ENCODE peak calls at places on chromosomes 12 and 14, in eight cellular contexts. One of them, this sample, is unnamed.

GRCh38 chr12:19739195-19739776 is 300.0 kb downstream of the AEBP2 start:
- DNase-seq in A549: peak
- DNase-seq in GM12878: peak
- DNase-seq in K562: peak
- DNase-seq in HepG2: peak
- DNase-seq in endothelial cell of umbilical vein: peak
- DNase-seq in H1: no peak
- DNase-seq in HCT116: peak
- DNase-seq in this sample: peak

GRCh38 chr14:100670017-100670974 is 56.4 kb upstream of the DLK1 start:
- DNase-seq in A549: no peak
- DNase-seq in GM12878: no peak
- DNase-seq in K562: no peak
- DNase-seq in HepG2: no peak
- DNase-seq in endothelial cell of umbilical vein: no peak
- DNase-seq in H1: no peak
- DNase-seq in HCT116: no peak
- DNase-seq in this sample: no peak

GRCh38 chr14:100586520-100587247 is 533 bp downstream of the BEGAIN start:
- DNase-seq in A549: peak
- DNase-seq in GM12878: no peak
- DNase-seq in K562: no peak
- DNase-seq in HepG2: no peak
- DNase-seq in endothelial cell of umbilical vein: no peak
- DNase-seq in H1: no peak
- DNase-seq in HCT116: peak
- DNase-seq in this sample: no peak

GRCh38 chr14:99026471-99026870 is 245.5 kb downstream of the BCL11B start:
- DNase-seq in A549: no peak
- DNase-seq in GM12878: no peak
- DNase-seq in K562: no peak
- DNase-seq in HepG2: no peak
- DNase-seq in endothelial cell of umbilical vein: no peak
- DNase-seq in H1: no peak
- DNase-seq in HCT116: peak
- DNase-seq in this sample: peak

GRCh38 chr12:131736807-131737484 is 26.1 kb downstream of the SFSWAP start:
- DNase-seq in A549: peak
- DNase-seq in GM12878: no peak
- DNase-seq in K562: no peak
- DNase-seq in HepG2: no peak
- DNase-seq in endothelial cell of umbilical vein: peak
- DNase-seq in H1: peak
- DNase-seq in HCT116: peak
- DNase-seq in this sample: no peak

GRCh38 chr14:59464651-59465569 is at the start of gene GPR135:
- DNase-seq in A549: no peak
- DNase-seq in GM12878: no peak
- DNase-seq in K562: peak
- DNase-seq in HepG2: peak
- DNase-seq in endothelial cell of umbilical vein: peak
- DNase-seq in H1: no peak
- DNase-seq in HCT116: no peak
- DNase-seq in this sample: no peak

GRCh38 chr12:6627598-6627997 is 8.2 kb downstream of the LPAR5 start:
- DNase-seq in A549: no peak
- DNase-seq in GM12878: no peak
- DNase-seq in K562: peak
- DNase-seq in HepG2: no peak
- DNase-seq in endothelial cell of umbilical vein: no peak
- DNase-seq in H1: no peak
- DNase-seq in HCT116: no peak
- DNase-seq in this sample: no peak

GRCh38 chr12:132710062-132710421 is 600 bp upstream of the PGAM5 start:
- DNase-seq in A549: no peak
- DNase-seq in GM12878: no peak
- DNase-seq in K562: no peak
- DNase-seq in HepG2: no peak
- DNase-seq in endothelial cell of umbilical vein: no peak
- DNase-seq in H1: no peak
- DNase-seq in HCT116: no peak
- DNase-seq in this sample: peak

GRCh38 chr14:104370256-104370870 is 209.2 kb upstream of the C14orf180 start:
- DNase-seq in A549: peak
- DNase-seq in GM12878: no peak
- DNase-seq in K562: no peak
- DNase-seq in HepG2: peak
- DNase-seq in endothelial cell of umbilical vein: peak
- DNase-seq in H1: peak
- DNase-seq in HCT116: peak
- DNase-seq in this sample: peak

GRCh38 chr12:41067941-41068645 is 120.0 kb upstream of the PDZRN4 start:
- DNase-seq in A549: no peak
- DNase-seq in GM12878: no peak
- DNase-seq in K562: no peak
- DNase-seq in HepG2: no peak
- DNase-seq in endothelial cell of umbilical vein: no peak
- DNase-seq in H1: no peak
- DNase-seq in HCT116: no peak
- DNase-seq in this sample: no peak

GRCh38 chr14:66082009-66082408 is 404.2 kb upstream of the CCDC196 start:
- DNase-seq in A549: no peak
- DNase-seq in GM12878: no peak
- DNase-seq in K562: no peak
- DNase-seq in HepG2: no peak
- DNase-seq in endothelial cell of umbilical vein: peak
- DNase-seq in H1: no peak
- DNase-seq in HCT116: no peak
- DNase-seq in this sample: no peak

GRCh38 chr14:53167602-53168328 is 14.6 kb upstream of the DDHD1 start:
- DNase-seq in A549: no peak
- DNase-seq in GM12878: no peak
- DNase-seq in K562: no peak
- DNase-seq in HepG2: no peak
- DNase-seq in endothelial cell of umbilical vein: no peak
- DNase-seq in H1: no peak
- DNase-seq in HCT116: no peak
- DNase-seq in this sample: no peak

GRCh38 chr14:68787235-68787727 is 5.6 kb downstream of the ZFP36L1 start:
- DNase-seq in A549: no peak
- DNase-seq in GM12878: no peak
- DNase-seq in K562: no peak
- DNase-seq in HepG2: no peak
- DNase-seq in endothelial cell of umbilical vein: peak
- DNase-seq in H1: no peak
- DNase-seq in HCT116: no peak
- DNase-seq in this sample: no peak

GRCh38 chr14:75711134-75711795 is 50.2 kb downstream of the TTLL5 start:
- DNase-seq in A549: peak
- DNase-seq in GM12878: no peak
- DNase-seq in K562: peak
- DNase-seq in HepG2: peak
- DNase-seq in endothelial cell of umbilical vein: peak
- DNase-seq in H1: no peak
- DNase-seq in HCT116: peak
- DNase-seq in this sample: peak

GRCh38 chr12:44526655-44527199 is 349.4 kb downstream of the NELL2 start:
- DNase-seq in A549: no peak
- DNase-seq in GM12878: no peak
- DNase-seq in K562: no peak
- DNase-seq in HepG2: no peak
- DNase-seq in endothelial cell of umbilical vein: no peak
- DNase-seq in H1: no peak
- DNase-seq in HCT116: no peak
- DNase-seq in this sample: no peak

GRCh38 chr14:99875421-99875820 is 82.2 kb downstream of the EML1 start:
- DNase-seq in A549: no peak
- DNase-seq in GM12878: no peak
- DNase-seq in K562: no peak
- DNase-seq in HepG2: no peak
- DNase-seq in endothelial cell of umbilical vein: no peak
- DNase-seq in H1: no peak
- DNase-seq in HCT116: no peak
- DNase-seq in this sample: no peak

GRCh38 chr12:91482231-91482630 is 299.6 kb upstream of the DCN start:
- DNase-seq in A549: no peak
- DNase-seq in GM12878: no peak
- DNase-seq in K562: no peak
- DNase-seq in HepG2: no peak
- DNase-seq in endothelial cell of umbilical vein: no peak
- DNase-seq in H1: no peak
- DNase-seq in HCT116: no peak
- DNase-seq in this sample: no peak

GRCh38 chr14:56244138-56244789 is 126.1 kb downstream of the PELI2 start:
- DNase-seq in A549: no peak
- DNase-seq in GM12878: no peak
- DNase-seq in K562: no peak
- DNase-seq in HepG2: no peak
- DNase-seq in endothelial cell of umbilical vein: no peak
- DNase-seq in H1: no peak
- DNase-seq in HCT116: no peak
- DNase-seq in this sample: peak

GRCh38 chr12:95637471-95638155 is 86.3 kb upstream of the USP44 start:
- DNase-seq in A549: no peak
- DNase-seq in GM12878: no peak
- DNase-seq in K562: no peak
- DNase-seq in HepG2: no peak
- DNase-seq in endothelial cell of umbilical vein: peak
- DNase-seq in H1: no peak
- DNase-seq in HCT116: no peak
- DNase-seq in this sample: no peak

GRCh38 chr14:99524804-99525698 is 43.8 kb downstream of the CCNK start:
- DNase-seq in A549: peak
- DNase-seq in GM12878: no peak
- DNase-seq in K562: no peak
- DNase-seq in HepG2: no peak
- DNase-seq in endothelial cell of umbilical vein: peak
- DNase-seq in H1: no peak
- DNase-seq in HCT116: no peak
- DNase-seq in this sample: no peak

GRCh38 chr14:100440758-100441203 is 117.6 kb downstream of the SLC25A47 start:
- DNase-seq in A549: no peak
- DNase-seq in GM12878: no peak
- DNase-seq in K562: peak
- DNase-seq in HepG2: no peak
- DNase-seq in endothelial cell of umbilical vein: peak
- DNase-seq in H1: no peak
- DNase-seq in HCT116: no peak
- DNase-seq in this sample: no peak

DNA sequence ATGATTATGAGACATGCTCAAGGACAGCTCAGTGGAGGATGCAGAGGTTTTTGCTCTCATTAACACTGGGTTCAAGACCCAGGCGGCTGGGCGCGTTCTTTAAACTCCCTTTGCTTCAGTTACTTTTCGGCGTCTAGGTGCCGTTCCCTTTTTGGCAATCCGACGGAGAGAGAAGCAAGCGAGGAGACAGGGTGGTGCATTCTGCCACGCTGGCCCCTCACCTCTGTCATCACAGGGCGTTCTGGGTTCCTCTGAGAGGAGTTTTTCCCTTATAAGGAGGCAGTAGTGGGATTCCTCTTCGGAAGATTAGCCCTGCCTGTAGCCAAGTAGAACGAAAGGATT is 9.0 kb upstream of the NEMF start:
- DNase-seq in A549: peak
- DNase-seq in GM12878: no peak
- DNase-seq in K562: peak
- DNase-seq in HepG2: no peak
- DNase-seq in endothelial cell of umbilical vein: no peak
- DNase-seq in H1: no peak
- DNase-seq in HCT116: no peak
- DNase-seq in this sample: peak
- TF ChIP-seq POLR2A in A549: peak
- TF ChIP-seq POLR2A in GM12878: peak
- TF ChIP-seq POLR2A in K562: no peak
- TF ChIP-seq POLR2A in HepG2: peak
- TF ChIP-seq POLR2A in endothelial cell of umbilical vein: no peak
- TF ChIP-seq POLR2A in H1: peak
- TF ChIP-seq POLR2A in HCT116: no peak
- TF ChIP-seq POLR2A in this sample: peak

GRCh38 chr12:2259368-2259767 is 206.6 kb downstream of the CACNA1C start:
- DNase-seq in A549: no peak
- DNase-seq in GM12878: no peak
- DNase-seq in K562: no peak
- DNase-seq in HepG2: no peak
- DNase-seq in endothelial cell of umbilical vein: no peak
- DNase-seq in H1: no peak
- DNase-seq in HCT116: no peak
- DNase-seq in this sample: peak
- H3K4me3 ChIP-seq in A549: no peak
- H3K4me3 ChIP-seq in GM12878: no peak
- H3K4me3 ChIP-seq in K562: no peak
- H3K4me3 ChIP-seq in HepG2: no peak
- H3K4me3 ChIP-seq in endothelial cell of umbilical vein: no peak
- H3K4me3 ChIP-seq in H1: no peak
- H3K4me3 ChIP-seq in HCT116: no peak
- H3K4me3 ChIP-seq in this sample: no peak

DNA sequence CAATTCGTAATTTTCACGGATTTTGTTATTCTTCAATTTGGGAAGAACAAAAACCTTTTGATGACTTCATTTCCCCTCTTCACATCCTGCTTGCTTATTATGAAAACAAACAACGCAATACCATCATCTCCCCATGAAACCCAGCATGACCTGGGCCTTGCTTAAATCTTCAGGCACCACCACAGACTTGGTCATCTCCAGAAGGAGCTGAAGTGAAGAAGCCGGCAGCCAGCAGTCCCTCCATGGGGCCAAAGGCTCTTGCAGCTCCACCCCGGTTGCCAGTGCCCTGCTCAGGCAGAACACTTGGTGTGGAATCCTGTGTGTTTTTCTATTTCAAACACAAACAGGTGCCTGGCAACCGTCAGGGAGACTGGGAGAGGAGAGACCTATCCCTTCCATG is 982.9 kb upstream of the TMEM132C start:
- DNase-seq in A549: no peak
- DNase-seq in GM12878: no peak
- DNase-seq in K562: no peak
- DNase-seq in HepG2: no peak
- DNase-seq in endothelial cell of umbilical vein: no peak
- DNase-seq in H1: no peak
- DNase-seq in HCT116: no peak
- DNase-seq in this sample: no peak
- TF ChIP-seq MAX in A549: no peak
- TF ChIP-seq MAX in GM12878: no peak
- TF ChIP-seq MAX in K562: no peak
- TF ChIP-seq MAX in HepG2: no peak
- TF ChIP-seq MAX in endothelial cell of umbilical vein: no peak
- TF ChIP-seq MAX in H1: no peak
- TF ChIP-seq MAX in HCT116: no peak
- TF ChIP-seq MAX in this sample: no peak

DNA sequence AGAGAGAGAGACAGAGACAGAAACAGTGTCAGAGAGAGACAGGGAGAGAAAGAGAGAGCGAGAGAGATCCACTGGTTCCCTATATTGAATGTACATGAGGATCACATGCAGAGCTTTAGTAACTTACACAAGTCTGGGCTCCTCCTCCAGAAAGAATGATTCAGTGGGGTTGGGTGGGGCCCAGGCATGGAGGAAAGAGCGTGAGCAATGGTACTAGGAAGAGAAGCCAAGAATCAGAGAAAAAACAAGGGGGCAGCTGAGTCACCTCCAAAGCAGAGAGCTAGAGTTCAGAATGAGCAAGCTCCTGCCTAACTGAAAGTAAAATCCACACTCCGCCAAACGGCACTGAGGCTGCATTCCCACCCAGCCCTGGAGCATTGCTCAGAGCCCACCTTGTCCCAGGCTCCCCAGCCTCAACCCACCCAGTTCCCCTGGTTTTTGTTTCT is 670.1 kb upstream of the TBX3 start:
- DNase-seq in A549: peak
- DNase-seq in GM12878: no peak
- DNase-seq in K562: no peak
- DNase-seq in HepG2: peak
- DNase-seq in endothelial cell of umbilical vein: peak
- DNase-seq in H1: no peak
- DNase-seq in HCT116: peak
- DNase-seq in this sample: peak
- TF ChIP-seq POLR2A in A549: peak
- TF ChIP-seq POLR2A in GM12878: no peak
- TF ChIP-seq POLR2A in K562: no peak
- TF ChIP-seq POLR2A in HepG2: no peak
- TF ChIP-seq POLR2A in endothelial cell of umbilical vein: peak
- TF ChIP-seq POLR2A in H1: no peak
- TF ChIP-seq POLR2A in HCT116: no peak
- TF ChIP-seq POLR2A in this sample: no peak